ENCODE peak calls at places on chromosomes 7 and 10, in seven cellular contexts. X is transverse colon, Y is AG04450, W is GM13977, A is stomach, R is RWPE1, P is heart left ventricle. E is an unnamed sample.

GRCh38 chr7:87784424-87784823 is 91.7 kb downstream of the SLC25A40 start:
- DNase-seq in W (no peak), P (no peak), A (no peak), R (no peak), Y (no peak), X (no peak), E (no peak)

GRCh38 chr7:37538945-37539344 is 90.3 kb upstream of the ELMO1 start:
- DNase-seq in R (no peak), W (no peak), A (no peak), Y (no peak), P (no peak), X (no peak), E (no peak)

GRCh38 chr7:100836812-100837098 is 9.4 kb upstream of the EPHB4 start:
- DNase-seq in A (no peak), Y (no peak), R (no peak), P (no peak), X (no peak), W (no peak), E (peak)

GRCh38 chr10:51961401-51961800 is 262.0 kb upstream of the CSTF2T start:
- DNase-seq in A (no peak), R (no peak), W (no peak), X (no peak), P (no peak), Y (no peak), E (no peak)

GRCh38 chr10:77744249-77744648 is 106.6 kb upstream of the KCNMA1 start:
- DNase-seq in W (no peak), Y (no peak), P (no peak), X (no peak), R (peak), A (no peak), E (no peak)

GRCh38 chr7:128409435-128410091 is at the start of gene IMPDH1:
- DNase-seq in W (peak), P (peak), Y (peak), R (peak), A (peak), X (peak), E (peak)

GRCh38 chr7:151735186-151735853 is 141.6 kb downstream of the PRKAG2 start:
- DNase-seq in P (no peak), Y (no peak), A (no peak), R (no peak), X (no peak), W (no peak), E (no peak)

GRCh38 chr7:137801003-137801402 is 45.8 kb downstream of the DGKI start:
- DNase-seq in Y (no peak), P (no peak), X (no peak), W (no peak), R (peak), A (no peak), E (no peak)

GRCh38 chr10:77856566-77856965 is 70.0 kb downstream of the DLG5 start:
- DNase-seq in A (no peak), W (no peak), R (no peak), Y (no peak), P (no peak), X (no peak), E (no peak)

GRCh38 chr7:120023494-120024167 is 249.3 kb upstream of the KCND2 start:
- DNase-seq in A (no peak), R (no peak), X (no peak), Y (peak), W (no peak), P (no peak), E (no peak)

GRCh38 chr7:57876-58275 is 134.5 kb upstream of the FAM20C start:
- DNase-seq in W (no peak), X (no peak), A (no peak), R (no peak), Y (no peak), P (no peak), E (no peak)

GRCh38 chr10:113094114-113094486 is 144.1 kb downstream of the TCF7L2 start:
- DNase-seq in P (no peak), W (no peak), R (no peak), A (no peak), Y (no peak), X (no peak), E (no peak)

GRCh38 chr7:150992833-150993302 is 2.1 kb downstream of the NOS3 start:
- DNase-seq in W (peak), Y (no peak), A (no peak), R (no peak), P (peak), X (no peak), E (no peak)

GRCh38 chr10:13414855-13415254 is 66.8 kb upstream of the SEPHS1 start:
- DNase-seq in W (no peak), P (no peak), Y (no peak), A (peak), X (peak), R (no peak), E (no peak)

GRCh38 chr7:22900101-22900500 is 77.5 kb upstream of the TOMM7 start:
- DNase-seq in W (no peak), X (no peak), A (no peak), P (no peak), R (no peak), Y (no peak), E (no peak)

DNA sequence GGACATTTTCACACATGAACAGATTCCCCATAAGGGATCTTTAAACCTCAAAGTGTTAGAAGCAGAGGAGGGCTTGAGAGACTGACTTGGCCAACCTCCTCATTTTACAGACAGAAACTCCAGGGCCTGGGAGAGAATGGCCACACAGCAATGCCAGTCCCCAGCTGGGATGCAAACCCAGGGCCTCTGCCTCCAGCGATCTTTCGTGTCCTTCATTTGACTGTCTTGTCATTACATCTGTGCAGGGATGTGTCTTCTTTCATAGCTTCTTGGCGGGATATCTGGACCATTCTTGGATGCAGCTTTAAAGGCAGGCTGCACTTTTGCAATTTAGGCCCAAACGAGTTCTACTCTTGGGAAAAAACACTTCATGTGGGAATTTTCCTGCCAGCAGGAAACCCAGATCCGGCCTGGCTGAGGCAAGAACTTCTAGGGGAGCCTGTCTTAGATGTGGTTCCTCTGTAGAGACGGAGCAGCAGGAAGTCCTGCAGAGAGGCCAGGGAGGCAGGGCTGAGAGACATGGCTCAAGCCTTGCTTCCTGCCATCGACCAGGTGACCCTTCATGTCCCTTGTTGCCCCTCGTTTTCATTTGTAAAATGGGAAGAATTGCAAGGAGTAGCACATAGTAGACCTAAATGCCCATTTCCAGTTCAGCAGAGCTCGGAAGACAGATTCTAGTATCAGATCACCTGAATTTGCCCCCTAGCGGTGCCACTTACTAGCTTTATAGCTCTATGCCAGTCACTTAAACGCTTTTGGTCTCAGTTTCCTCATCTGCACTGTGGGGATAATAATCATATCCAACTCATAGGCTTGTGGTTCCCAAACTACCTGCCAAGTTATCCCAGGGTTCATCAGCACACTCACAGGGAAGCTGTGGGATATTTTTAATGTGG is 43.9 kb upstream of the SLC29A3 start:
- DNase-seq in A (no peak), P (no peak), R (no peak), W (no peak), X (no peak), Y (no peak), E (no peak)
- TF ChIP-seq CTCF in A (no peak), P (no peak), R (no peak), W (no peak), X (no peak), Y (no peak), E (no peak)

DNA sequence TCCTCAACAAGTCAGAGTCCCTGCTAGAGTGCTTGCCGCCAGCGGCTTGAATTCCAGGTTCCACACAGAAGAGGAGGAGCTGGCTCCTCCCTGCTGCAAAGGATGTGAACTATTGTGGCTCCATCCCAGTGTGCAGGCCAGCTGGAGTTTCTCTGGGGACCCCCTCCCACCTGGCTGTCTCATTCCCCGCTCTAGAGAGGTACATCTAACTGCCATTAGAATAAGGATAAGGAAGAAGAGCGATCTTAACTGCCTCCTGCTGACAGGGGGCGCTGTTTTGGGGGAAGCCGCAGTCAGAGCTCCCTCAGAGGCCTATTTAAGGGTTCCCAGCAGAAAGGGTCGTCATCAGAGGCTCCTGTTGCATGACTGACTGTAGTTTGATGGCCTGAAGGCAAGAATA is 40.8 kb upstream of the HECW1 start:
- DNase-seq in Y (no peak), P (no peak), W (no peak), A (no peak), X (no peak), R (no peak), E (no peak)
- TF ChIP-seq CTCF in Y (peak), P (peak), W (peak), A (no peak), X (no peak), R (peak), E (no peak)

DNA sequence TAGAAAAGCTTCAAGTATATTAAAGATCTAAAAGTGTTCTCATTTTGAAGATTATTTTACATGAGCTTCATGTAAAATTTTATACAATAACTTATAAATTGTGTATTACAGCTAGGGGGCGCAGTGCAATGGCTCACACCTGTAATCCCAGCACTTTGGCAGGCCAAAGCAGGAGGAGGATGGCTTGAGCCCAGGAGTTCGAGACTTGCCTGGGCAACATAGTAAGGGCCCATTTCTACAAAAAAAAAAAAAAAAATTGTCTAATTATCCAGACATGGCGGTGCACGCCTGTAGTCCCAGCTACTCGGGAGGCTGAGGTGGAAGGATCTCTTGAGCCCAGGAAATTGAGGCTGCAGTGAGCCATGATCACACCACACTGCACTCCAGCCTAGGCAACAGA is 16.6 kb downstream of the ACBD5 start:
- DNase-seq in Y (no peak), R (no peak), P (peak), X (peak), A (peak), W (no peak), E (no peak)
- TF ChIP-seq CTCF in Y (peak), R (peak), P (peak), X (peak), A (peak), W (peak), E (peak)

DNA sequence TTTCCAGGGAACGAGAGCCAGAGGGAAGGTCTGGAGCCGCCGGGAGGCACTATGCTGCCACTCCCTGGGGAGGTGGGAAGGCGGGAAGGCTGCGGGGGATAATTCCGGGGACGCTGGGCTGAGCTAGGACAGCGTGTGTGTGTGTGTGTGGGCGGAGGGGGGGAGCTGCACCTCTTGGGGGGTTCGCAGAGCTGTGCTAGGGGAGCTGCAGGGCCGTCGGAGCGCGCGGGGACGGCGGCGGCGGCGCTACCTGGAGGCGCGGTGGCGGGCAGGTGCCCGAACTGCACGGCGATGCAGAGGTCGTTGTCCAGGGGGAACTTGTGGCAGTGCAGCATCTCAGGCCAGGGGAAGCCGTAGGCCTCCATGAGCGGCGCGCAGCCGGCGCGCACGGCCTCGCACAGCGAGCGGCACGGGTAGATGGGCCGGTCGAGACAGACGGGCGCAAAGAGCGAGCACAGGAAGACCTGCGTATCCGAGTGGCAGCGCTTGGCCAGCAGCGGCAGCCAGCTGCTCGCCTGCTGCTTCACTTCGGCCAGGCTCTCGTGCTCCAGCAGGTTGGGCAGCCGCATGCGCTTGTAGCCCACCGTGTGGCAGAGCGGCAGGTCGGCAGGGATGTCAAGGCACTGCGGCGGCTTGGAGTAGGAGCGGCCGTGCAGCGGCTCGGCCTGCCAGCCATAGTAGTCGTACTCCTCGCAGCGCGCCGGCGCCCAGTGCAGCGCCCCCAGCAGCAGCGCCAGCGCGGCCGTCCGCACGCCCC is 566 bp downstream of the SFRP5 start:
- DNase-seq in R (peak), W (peak), Y (no peak), A (no peak), X (no peak), P (no peak), E (peak)
- TF ChIP-seq CTCF in R (no peak), W (no peak), Y (no peak), A (no peak), X (no peak), P (no peak), E (no peak)

GRCh38 chr7:105438254-105438653 is 49.5 kb upstream of the SRPK2 start:
- DNase-seq in Y (no peak), P (no peak), X (no peak), A (no peak), W (no peak), R (no peak), E (no peak)

GRCh38 chr7:105444342-105444938 is 55.7 kb upstream of the SRPK2 start:
- DNase-seq in R (no peak), A (no peak), W (no peak), X (no peak), P (no peak), Y (no peak), E (no peak)

GRCh38 chr7:105438847-105439173 is 50.1 kb upstream of the SRPK2 start:
- DNase-seq in R (no peak), A (no peak), X (no peak), Y (no peak), W (no peak), P (no peak), E (no peak)

GRCh38 chr7:105439174-105439893 is 50.6 kb upstream of the SRPK2 start:
- DNase-seq in W (no peak), P (no peak), Y (peak), A (peak), R (peak), X (peak), E (no peak)
- TF ChIP-seq CTCF in W (no peak), P (no peak), Y (peak), A (no peak), R (no peak), X (peak), E (no peak)

GRCh38 chr10:43688348-43688892 is 39.7 kb upstream of the ZNF32 start:
- DNase-seq in R (no peak), X (no peak), P (no peak), W (no peak), A (no peak), Y (no peak), E (no peak)

GRCh38 chr10:43687373-43687772 is 38.7 kb upstream of the ZNF32 start:
- DNase-seq in X (no peak), A (no peak), W (no peak), Y (no peak), P (no peak), R (no peak), E (no peak)

GRCh38 chr10:43684198-43684559 is 35.5 kb upstream of the ZNF32 start:
- DNase-seq in W (no peak), X (no peak), A (no peak), P (no peak), Y (no peak), R (no peak), E (no peak)

GRCh38 chr10:43685744-43686143 is 37.1 kb upstream of the ZNF32 start:
- DNase-seq in W (no peak), P (no peak), Y (no peak), R (no peak), X (no peak), A (peak), E (no peak)

GRCh38 chr10:43686414-43686813 is 37.7 kb upstream of the ZNF32 start:
- DNase-seq in R (no peak), P (no peak), X (no peak), A (no peak), W (no peak), Y (no peak), E (no peak)
- TF ChIP-seq CTCF in R (no peak), P (no peak), X (no peak), A (no peak), W (peak), Y (peak), E (no peak)

GRCh38 chr10:86138551-86139065 is 228.0 kb downstream of the GRID1 start:
- DNase-seq in Y (no peak), W (no peak), X (no peak), A (no peak), R (no peak), P (no peak), E (no peak)

GRCh38 chr10:86141896-86142295 is 224.7 kb downstream of the GRID1 start:
- DNase-seq in R (no peak), Y (no peak), X (no peak), A (no peak), P (no peak), W (no peak), E (no peak)

GRCh38 chr10:86135191-86135590 is 231.4 kb downstream of the GRID1 start:
- DNase-seq in R (no peak), Y (no peak), P (no peak), W (no peak), X (no peak), A (no peak), E (no peak)

GRCh38 chr10:86137561-86137960 is 229.0 kb downstream of the GRID1 start:
- DNase-seq in R (no peak), A (no peak), P (no peak), Y (no peak), X (no peak), W (no peak), E (no peak)

GRCh38 chr10:86139066-86139657 is 227.4 kb downstream of the GRID1 start:
- DNase-seq in Y (no peak), P (no peak), R (peak), W (no peak), A (no peak), X (no peak), E (peak)
- TF ChIP-seq CTCF in Y (no peak), P (peak), R (peak), W (no peak), A (no peak), X (peak), E (peak)

GRCh38 chr10:102064503-102064867 is 664 bp upstream of the HPS6 start:
- DNase-seq in X (no peak), A (no peak), P (no peak), R (no peak), W (no peak), Y (no peak), E (no peak)

GRCh38 chr10:102065561-102066420 is 642 bp downstream of the HPS6 start:
- DNase-seq in Y (no peak), P (no peak), X (peak), W (peak), A (peak), R (no peak), E (no peak)

GRCh38 chr10:102066421-102067068 is 1.4 kb downstream of the HPS6 start:
- DNase-seq in P (no peak), R (no peak), W (no peak), Y (no peak), X (peak), A (peak), E (no peak)

GRCh38 chr10:102067091-102067916 is 2.2 kb downstream of the HPS6 start:
- DNase-seq in X (no peak), Y (no peak), R (no peak), W (no peak), P (no peak), A (no peak), E (no peak)

GRCh38 chr10:102064868-102065560 is at the start of gene HPS6:
- DNase-seq in A (peak), Y (peak), W (peak), P (peak), X (peak), R (peak), E (peak)
- TF ChIP-seq CTCF in A (no peak), Y (no peak), W (peak), P (peak), X (no peak), R (peak), E (no peak)